ENCODE peak calls at places on chromosomes 5 and 9, in four cellular contexts. A is CD4-positive, alpha-beta T cell; B is PC-9; V is GM13977. R is an unnamed sample.

GRCh38 chr5:174935854-174936474 is 211.6 kb downstream of the MSX2 start:
- DNase-seq in A (peak; percentile 5), B (peak; percentile 53), V (peak; percentile 54), R (peak; percentile 46)

GRCh38 chr5:157384971-157385709 is 74.9 kb upstream of the NIPAL4 start:
- DNase-seq in V (no peak), B (peak; percentile 75), A (no peak), R (peak; percentile 82)

GRCh38 chr5:139271201-139272027 is 22.1 kb upstream of the MATR3 start:
- DNase-seq in B (no peak), V (no peak), A (no peak), R (no peak)

GRCh38 chr5:163993126-163993525 is 487.7 kb downstream of the MAT2B start:
- DNase-seq in B (no peak), A (no peak), V (no peak), R (no peak)

GRCh38 chr9:87567047-87567446 is 69.4 kb downstream of the DAPK1 start:
- DNase-seq in A (no peak), B (no peak), V (no peak), R (no peak)

GRCh38 chr5:137995077-137995746 is 37.7 kb downstream of the FAM13B start:
- DNase-seq in V (no peak), B (no peak), A (no peak), R (no peak)

GRCh38 chr9:73863924-73864323 is 633.2 kb upstream of the RORB start:
- DNase-seq in A (no peak), V (no peak), B (no peak), R (no peak)

GRCh38 chr5:119752921-119753886 is 123.8 kb downstream of the FAM170A start:
- DNase-seq in B (peak; percentile 3), A (no peak), V (no peak), R (no peak)

GRCh38 chr9:111766066-111766465 is 28.7 kb downstream of the SHOC1 start:
- DNase-seq in V (no peak), B (no peak), A (no peak), R (no peak)

R was measured in SW 1271.